ENCODE peak calls at places on chromosome 6, in six cellular contexts. C is CD8-positive, alpha-beta T cell; X is prostate gland; Q is heart right ventricle; M is IMR-90; O is heart left ventricle. I is an unnamed sample.

GRCh38 chr6:137927777-137928218 is 60.7 kb downstream of the TNFAIP3 start:
- DNase-seq in C (peak; percentile 71), X (no peak), Q (no peak), M (peak; percentile 53), O (no peak), I (peak; percentile 73)

GRCh38 chr6:95923518-95923917 is 92.3 kb upstream of the FUT9 start:
- DNase-seq in C (no peak), X (no peak), Q (no peak), M (no peak), O (no peak), I (no peak)

GRCh38 chr6:47146426-47147174 is 104.5 kb upstream of the ADGRF1 start:
- DNase-seq in C (no peak), X (no peak), Q (no peak), M (peak; percentile 43), O (peak; percentile 35), I (no peak)

GRCh38 chr6:30730611-30731435 is 10.7 kb downstream of the TUBB start:
- DNase-seq in C (peak; percentile 86), X (peak; percentile 79), Q (peak; percentile 70), M (peak; percentile 47), O (peak; percentile 67), I (peak; percentile 71)

GRCh38 chr6:149941583-149942460 is at the start of gene ULBP2:
- DNase-seq in C (peak; percentile 94), X (peak; percentile 70), Q (peak; percentile 85), M (peak; percentile 95), O (peak; percentile 87), I (peak; percentile 92)

GRCh38 chr6:16761469-16762264 is 407 bp upstream of the ATXN1 start:
- DNase-seq in C (peak; percentile 82), X (peak; percentile 89), Q (peak; percentile 84), M (peak; percentile 91), O (peak; percentile 93), I (peak; percentile 80)

GRCh38 chr6:157443066-157443800 is 62.2 kb downstream of the ZDHHC14 start:
- DNase-seq in C (no peak), X (no peak), Q (no peak), M (peak; percentile 81), O (no peak), I (no peak)

GRCh38 chr6:17167327-17167979 is 65.6 kb downstream of the STMND1 start:
- DNase-seq in C (no peak), X (no peak), Q (peak; percentile 34), M (peak; percentile 15), O (peak; percentile 76), I (no peak)

GRCh38 chr6:2488578-2488977 is 243.2 kb upstream of the GMDS start:
- DNase-seq in C (no peak), X (no peak), Q (no peak), M (no peak), O (no peak), I (no peak)
- H3K27me3 ChIP-seq in C (no peaks in the 10 kb centered on the region), X (no peaks in the 10 kb centered on the region), Q (no peaks in the 10 kb centered on the region), M (peaks cover 23% of the 10 kb centered on the region), O (no peaks in the 10 kb centered on the region), I (no peaks in the 10 kb centered on the region)

GRCh38 chr6:41815587-41815986 is 28.1 kb downstream of the TOMM6 start:
- DNase-seq in C (no peak), X (no peak), Q (no peak), M (no peak), O (no peak), I (no peak)

GRCh38 chr6:41813956-41814355 is 26.5 kb downstream of the TOMM6 start:
- DNase-seq in C (no peak), X (no peak), Q (no peak), M (no peak), O (no peak), I (no peak)

GRCh38 chr6:41813469-41813868 is 26.0 kb downstream of the TOMM6 start:
- DNase-seq in C (no peak), X (no peak), Q (no peak), M (no peak), O (no peak), I (no peak)

GRCh38 chr6:41805830-41806774 is 18.6 kb downstream of the TOMM6 start:
- DNase-seq in C (no peak), X (no peak), Q (no peak), M (no peak), O (no peak), I (no peak)

GRCh38 chr6:41811095-41811494 is 23.6 kb downstream of the TOMM6 start:
- DNase-seq in C (no peak), X (no peak), Q (no peak), M (no peak), O (no peak), I (no peak)
- H3K4me1 ChIP-seq in C (no peaks in the 10 kb centered on the region), X (no peaks in the 10 kb centered on the region), Q (peaks cover 11% of the 10 kb centered on the region), M (no peaks in the 10 kb centered on the region), O (no peaks in the 10 kb centered on the region), I (no peaks in the 10 kb centered on the region)

DNA sequence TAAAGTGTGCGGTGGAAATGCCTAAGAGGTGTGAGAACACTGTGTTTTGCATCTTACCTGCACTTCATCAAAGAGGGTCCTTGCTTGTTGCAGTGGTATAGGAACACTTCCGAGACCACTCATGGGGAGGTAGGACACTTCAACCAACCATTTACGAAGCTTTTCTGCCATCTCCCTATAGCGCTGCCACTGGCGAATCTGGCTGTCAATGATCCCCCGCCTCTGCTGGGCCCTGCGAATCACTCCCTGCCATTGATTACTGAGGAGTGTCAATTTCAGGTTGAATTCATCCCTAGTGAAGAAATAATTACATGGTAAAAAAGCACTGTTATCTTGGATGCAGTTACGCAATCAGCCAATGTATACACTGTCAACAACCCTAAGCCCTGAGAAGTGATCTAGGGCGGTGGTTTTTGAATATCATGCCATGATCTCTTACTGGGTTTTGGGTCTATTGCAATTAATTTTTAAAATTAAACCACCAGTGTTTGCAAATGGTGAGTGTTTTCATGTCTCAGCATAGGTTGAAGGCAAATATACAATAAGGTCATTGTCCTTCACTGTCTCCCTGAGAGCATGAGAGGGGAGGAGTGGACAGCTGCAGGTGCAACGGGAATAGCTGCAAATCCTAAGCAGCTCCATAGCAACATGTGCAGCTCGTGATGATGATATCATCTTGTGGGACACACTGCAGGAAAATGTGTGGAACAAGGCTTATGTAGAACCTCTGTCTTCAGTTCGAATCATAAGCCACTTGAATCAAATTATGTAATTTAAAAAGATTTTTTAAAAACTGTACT is 400.6 kb downstream of the ESR1 start:
- DNase-seq in C (no peak), X (no peak), Q (no peak), M (no peak), O (no peak), I (no peak)
- H3K4me3 ChIP-seq in C (no peak overlapping the region), X (no peak overlapping the region), Q (no peak overlapping the region), M (no peak overlapping the region), O (no peak overlapping the region), I (no peak overlapping the region)

GRCh38 chr6:33974030-33974429 is 170.2 kb upstream of the MLN start:
- DNase-seq in C (no peak), X (no peak), Q (no peak), M (no peak), O (no peak), I (no peak)
- H3K27me3 ChIP-seq in C (no peaks in the 10 kb centered on the region), X (no peaks in the 10 kb centered on the region), Q (peaks cover 87% of the 10 kb centered on the region), M (peaks cover 50% of the 10 kb centered on the region), O (peaks cover 30% of the 10 kb centered on the region), I (no peaks in the 10 kb centered on the region)

GRCh38 chr6:125004797-125005595 is 42.8 kb downstream of the RNF217 start:
- DNase-seq in C (no peak), X (no peak), Q (no peak), M (no peak), O (no peak), I (no peak)
- H3K4me1 ChIP-seq in C (no peaks in the 10 kb centered on the region), X (no peaks in the 10 kb centered on the region), Q (peaks cover 47% of the 10 kb centered on the region), M (peaks cover 13% of the 10 kb centered on the region), O (peaks cover 37% of the 10 kb centered on the region), I (no peaks in the 10 kb centered on the region)